ENCODE peak calls at places on chromosomes 13 and 19, in ten cellular contexts. One of them, this sample, is unnamed.

GRCh38 chr13:25727250-25727649 is 324.6 kb downstream of the SHISA2 start:
- DNase-seq in Peyer's patch: no peak
- DNase-seq in H1: no peak
- DNase-seq in transverse colon: peak; percentile 18
- DNase-seq in esophagus muscularis mucosa: no peak
- DNase-seq in right lobe of liver: peak; percentile 48
- DNase-seq in breast epithelium: peak; percentile 29
- DNase-seq in A549: no peak
- DNase-seq in prostate gland: peak; percentile 87
- DNase-seq in heart left ventricle: no peak
- DNase-seq in this sample: no peak

GRCh38 chr19:50972795-50973376 is 3.5 kb upstream of the KLK6 start:
- DNase-seq in Peyer's patch: no peak
- DNase-seq in H1: no peak
- DNase-seq in transverse colon: no peak
- DNase-seq in esophagus muscularis mucosa: no peak
- DNase-seq in right lobe of liver: no peak
- DNase-seq in breast epithelium: no peak
- DNase-seq in A549: no peak
- DNase-seq in prostate gland: no peak
- DNase-seq in heart left ventricle: no peak
- DNase-seq in this sample: no peak

GRCh38 chr13:99429670-99430069 is 71.6 kb upstream of the TM9SF2 start:
- DNase-seq in Peyer's patch: no peak
- DNase-seq in H1: no peak
- DNase-seq in transverse colon: no peak
- DNase-seq in esophagus muscularis mucosa: no peak
- DNase-seq in right lobe of liver: no peak
- DNase-seq in breast epithelium: no peak
- DNase-seq in A549: no peak
- DNase-seq in prostate gland: no peak
- DNase-seq in heart left ventricle: no peak
- DNase-seq in this sample: no peak

GRCh38 chr13:26988059-26988769 is 183.4 kb downstream of the USP12 start:
- DNase-seq in Peyer's patch: no peak
- DNase-seq in H1: no peak
- DNase-seq in transverse colon: peak; percentile 4
- DNase-seq in esophagus muscularis mucosa: no peak
- DNase-seq in right lobe of liver: no peak
- DNase-seq in breast epithelium: no peak
- DNase-seq in A549: no peak
- DNase-seq in prostate gland: no peak
- DNase-seq in heart left ventricle: no peak
- DNase-seq in this sample: no peak

GRCh38 chr19:32066056-32066455 is 279.4 kb upstream of the ZNF507 start:
- DNase-seq in Peyer's patch: no peak
- DNase-seq in H1: no peak
- DNase-seq in transverse colon: no peak
- DNase-seq in esophagus muscularis mucosa: no peak
- DNase-seq in right lobe of liver: no peak
- DNase-seq in breast epithelium: no peak
- DNase-seq in A549: no peak
- DNase-seq in prostate gland: no peak
- DNase-seq in heart left ventricle: no peak
- DNase-seq in this sample: no peak

GRCh38 chr19:36031308-36031707 is 1.4 kb downstream of the CLIP3 start:
- DNase-seq in Peyer's patch: no peak
- DNase-seq in H1: no peak
- DNase-seq in transverse colon: no peak
- DNase-seq in esophagus muscularis mucosa: no peak
- DNase-seq in right lobe of liver: no peak
- DNase-seq in breast epithelium: no peak
- DNase-seq in A549: no peak
- DNase-seq in prostate gland: no peak
- DNase-seq in heart left ventricle: no peak
- DNase-seq in this sample: no peak

GRCh38 chr19:52237771-52238400 is 31.5 kb upstream of the ZNF766 start:
- DNase-seq in Peyer's patch: peak; percentile 86
- DNase-seq in H1: no peak
- DNase-seq in transverse colon: peak; percentile 59
- DNase-seq in esophagus muscularis mucosa: no peak
- DNase-seq in right lobe of liver: peak; percentile 32
- DNase-seq in breast epithelium: peak; percentile 46
- DNase-seq in A549: no peak
- DNase-seq in prostate gland: peak; percentile 48
- DNase-seq in heart left ventricle: peak; percentile 41
- DNase-seq in this sample: peak; percentile 51

GRCh38 chr19:11165486-11166030 is 10.0 kb upstream of the SPC24 start:
- DNase-seq in Peyer's patch: no peak
- DNase-seq in H1: no peak
- DNase-seq in transverse colon: no peak
- DNase-seq in esophagus muscularis mucosa: no peak
- DNase-seq in right lobe of liver: no peak
- DNase-seq in breast epithelium: no peak
- DNase-seq in A549: no peak
- DNase-seq in prostate gland: no peak
- DNase-seq in heart left ventricle: no peak
- DNase-seq in this sample: no peak

GRCh38 chr13:111047326-111047725 is 67.8 kb upstream of the ARHGEF7 start:
- DNase-seq in Peyer's patch: no peak
- DNase-seq in H1: no peak
- DNase-seq in transverse colon: no peak
- DNase-seq in esophagus muscularis mucosa: peak; percentile 55
- DNase-seq in right lobe of liver: no peak
- DNase-seq in breast epithelium: no peak
- DNase-seq in A549: no peak
- DNase-seq in prostate gland: no peak
- DNase-seq in heart left ventricle: no peak
- DNase-seq in this sample: no peak

GRCh38 chr19:21697171-21697570 is 70.2 kb downstream of the ZNF100 start:
- DNase-seq in Peyer's patch: no peak
- DNase-seq in H1: no peak
- DNase-seq in transverse colon: no peak
- DNase-seq in esophagus muscularis mucosa: peak; percentile 72
- DNase-seq in right lobe of liver: no peak
- DNase-seq in breast epithelium: no peak
- DNase-seq in A549: no peak
- DNase-seq in prostate gland: no peak
- DNase-seq in heart left ventricle: no peak
- DNase-seq in this sample: no peak

GRCh38 chr13:30410705-30411125 is 11.6 kb upstream of the UBE2L5 start:
- DNase-seq in Peyer's patch: no peak
- DNase-seq in H1: no peak
- DNase-seq in transverse colon: no peak
- DNase-seq in esophagus muscularis mucosa: no peak
- DNase-seq in right lobe of liver: no peak
- DNase-seq in breast epithelium: no peak
- DNase-seq in A549: no peak
- DNase-seq in prostate gland: no peak
- DNase-seq in heart left ventricle: no peak
- DNase-seq in this sample: no peak

GRCh38 chr13:43986395-43986794 is 106.7 kb downstream of the LACC1 start:
- DNase-seq in Peyer's patch: no peak
- DNase-seq in H1: no peak
- DNase-seq in transverse colon: no peak
- DNase-seq in esophagus muscularis mucosa: peak; percentile 47
- DNase-seq in right lobe of liver: no peak
- DNase-seq in breast epithelium: no peak
- DNase-seq in A549: no peak
- DNase-seq in prostate gland: no peak
- DNase-seq in heart left ventricle: no peak
- DNase-seq in this sample: no peak

GRCh38 chr13:21501709-21502108 is 42.6 kb upstream of the ZDHHC20 start:
- DNase-seq in Peyer's patch: no peak
- DNase-seq in H1: no peak
- DNase-seq in transverse colon: no peak
- DNase-seq in esophagus muscularis mucosa: no peak
- DNase-seq in right lobe of liver: no peak
- DNase-seq in breast epithelium: no peak
- DNase-seq in A549: no peak
- DNase-seq in prostate gland: no peak
- DNase-seq in heart left ventricle: no peak
- DNase-seq in this sample: no peak

GRCh38 chr19:14089662-14090508 is 666 bp downstream of the SAMD1 start:
- DNase-seq in Peyer's patch: peak; percentile 77
- DNase-seq in H1: no peak
- DNase-seq in transverse colon: peak; percentile 63
- DNase-seq in esophagus muscularis mucosa: no peak
- DNase-seq in right lobe of liver: peak; percentile 58
- DNase-seq in breast epithelium: no peak
- DNase-seq in A549: no peak
- DNase-seq in prostate gland: no peak
- DNase-seq in heart left ventricle: peak; percentile 67
- DNase-seq in this sample: no peak

GRCh38 chr13:110272227-110272626 is 34.7 kb downstream of the COL4A1 start:
- DNase-seq in Peyer's patch: no peak
- DNase-seq in H1: no peak
- DNase-seq in transverse colon: no peak
- DNase-seq in esophagus muscularis mucosa: no peak
- DNase-seq in right lobe of liver: no peak
- DNase-seq in breast epithelium: no peak
- DNase-seq in A549: no peak
- DNase-seq in prostate gland: no peak
- DNase-seq in heart left ventricle: no peak
- DNase-seq in this sample: no peak

GRCh38 chr13:101455863-101456262 is 3.4 kb downstream of the ITGBL1 start:
- DNase-seq in Peyer's patch: no peak
- DNase-seq in H1: no peak
- DNase-seq in transverse colon: no peak
- DNase-seq in esophagus muscularis mucosa: no peak
- DNase-seq in right lobe of liver: no peak
- DNase-seq in breast epithelium: no peak
- DNase-seq in A549: peak; percentile 59
- DNase-seq in prostate gland: no peak
- DNase-seq in heart left ventricle: no peak
- DNase-seq in this sample: no peak

GRCh38 chr19:7619671-7620441 is 9.5 kb downstream of the XAB2 start:
- DNase-seq in Peyer's patch: no peak
- DNase-seq in H1: no peak
- DNase-seq in transverse colon: no peak
- DNase-seq in esophagus muscularis mucosa: no peak
- DNase-seq in right lobe of liver: no peak
- DNase-seq in breast epithelium: peak; percentile 80
- DNase-seq in A549: no peak
- DNase-seq in prostate gland: peak; percentile 83
- DNase-seq in heart left ventricle: no peak
- DNase-seq in this sample: no peak

GRCh38 chr13:112704634-112705145 is 14.9 kb downstream of the ATP11A start:
- DNase-seq in Peyer's patch: no peak
- DNase-seq in H1: no peak
- DNase-seq in transverse colon: peak; percentile 4
- DNase-seq in esophagus muscularis mucosa: no peak
- DNase-seq in right lobe of liver: no peak
- DNase-seq in breast epithelium: no peak
- DNase-seq in A549: no peak
- DNase-seq in prostate gland: no peak
- DNase-seq in heart left ventricle: no peak
- DNase-seq in this sample: no peak
- H3K27ac ChIP-seq in Peyer's patch: no peak overlapping the region
- H3K27ac ChIP-seq in H1: no peak overlapping the region
- H3K27ac ChIP-seq in transverse colon: no peak overlapping the region
- H3K27ac ChIP-seq in esophagus muscularis mucosa: no peak overlapping the region
- H3K27ac ChIP-seq in right lobe of liver: peak overlapping the region; percentile 21
- H3K27ac ChIP-seq in breast epithelium: no peak overlapping the region
- H3K27ac ChIP-seq in A549: no peak overlapping the region
- H3K27ac ChIP-seq in prostate gland: no peak overlapping the region
- H3K27ac ChIP-seq in heart left ventricle: peak overlapping the region; percentile 58
- H3K27ac ChIP-seq in this sample: no peak overlapping the region

DNA sequence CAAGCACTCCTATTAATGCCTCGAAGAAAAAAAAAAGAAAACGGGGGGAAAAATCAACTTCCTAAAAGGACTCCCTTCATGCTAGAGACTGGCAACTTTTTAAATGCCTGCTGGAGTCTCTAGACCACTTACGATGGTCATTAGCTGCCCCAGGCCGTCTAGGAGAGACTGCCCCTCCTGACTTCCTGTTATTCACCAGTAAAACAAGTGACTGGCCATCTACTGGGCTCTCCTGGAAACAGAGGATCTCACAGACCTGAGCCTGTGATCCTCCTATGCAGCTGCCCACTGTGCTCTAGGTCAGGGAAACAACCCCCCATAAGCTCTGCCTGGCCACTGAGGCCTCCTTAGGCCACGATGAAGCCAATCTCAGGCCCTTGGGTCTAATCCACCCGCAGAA is 7.4 kb downstream of the ZNF266 start:
- DNase-seq in Peyer's patch: no peak
- DNase-seq in H1: no peak
- DNase-seq in transverse colon: no peak
- DNase-seq in esophagus muscularis mucosa: no peak
- DNase-seq in right lobe of liver: no peak
- DNase-seq in breast epithelium: no peak
- DNase-seq in A549: no peak
- DNase-seq in prostate gland: no peak
- DNase-seq in heart left ventricle: no peak
- DNase-seq in this sample: no peak
- H3K4me3 ChIP-seq in Peyer's patch: no peak overlapping the region
- H3K4me3 ChIP-seq in H1: no peak overlapping the region
- H3K4me3 ChIP-seq in transverse colon: no peak overlapping the region
- H3K4me3 ChIP-seq in esophagus muscularis mucosa: no peak overlapping the region
- H3K4me3 ChIP-seq in right lobe of liver: no peak overlapping the region
- H3K4me3 ChIP-seq in breast epithelium: no peak overlapping the region
- H3K4me3 ChIP-seq in A549: no peak overlapping the region
- H3K4me3 ChIP-seq in prostate gland: no peak overlapping the region
- H3K4me3 ChIP-seq in heart left ventricle: no peak overlapping the region
- H3K4me3 ChIP-seq in this sample: no peak overlapping the region

DNA sequence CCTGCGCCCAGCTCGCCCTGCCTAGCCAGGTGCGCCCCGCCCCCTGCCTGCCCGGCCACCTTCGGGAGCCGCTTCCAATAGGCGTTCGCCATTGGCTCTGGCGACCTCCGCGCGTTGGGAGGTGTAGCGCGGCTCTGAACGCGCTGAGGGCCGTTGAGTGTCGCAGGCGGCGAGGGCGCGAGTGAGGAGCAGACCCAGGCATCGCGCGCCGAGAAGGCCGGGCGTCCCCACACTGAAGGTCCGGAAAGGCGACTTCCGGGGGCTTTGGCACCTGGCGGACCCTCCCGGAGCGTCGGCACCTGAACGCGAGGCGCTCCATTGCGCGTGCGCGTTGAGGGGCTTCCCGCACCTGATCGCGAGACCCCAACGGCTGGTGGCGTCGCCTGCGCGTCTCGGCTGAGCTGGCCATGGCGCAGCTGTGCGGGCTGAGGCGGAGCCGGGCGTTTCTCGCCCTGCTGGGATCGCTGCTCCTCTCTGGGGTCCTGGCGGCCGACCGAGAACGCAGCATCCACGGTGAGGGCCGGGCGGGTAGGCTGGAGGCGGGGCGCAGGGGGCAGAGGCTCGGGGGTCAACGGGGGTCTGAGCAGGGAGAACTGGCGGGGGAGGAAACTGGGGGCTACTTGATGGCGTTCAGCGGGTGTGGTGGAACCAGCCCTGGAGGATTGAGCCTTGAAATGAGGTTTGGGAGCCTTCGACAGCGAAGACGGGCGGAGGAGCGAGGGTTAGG is at the start of gene SPINT2:
- DNase-seq in Peyer's patch: no peak
- DNase-seq in H1: peak; percentile 60
- DNase-seq in transverse colon: no peak
- DNase-seq in esophagus muscularis mucosa: no peak
- DNase-seq in right lobe of liver: no peak
- DNase-seq in breast epithelium: no peak
- DNase-seq in A549: peak; percentile 84
- DNase-seq in prostate gland: no peak
- DNase-seq in heart left ventricle: no peak
- DNase-seq in this sample: no peak
- TF ChIP-seq POLR2A in Peyer's patch: peak; percentile 99
- TF ChIP-seq POLR2A in H1: peak; percentile 90
- TF ChIP-seq POLR2A in transverse colon: peak; percentile 98
- TF ChIP-seq POLR2A in esophagus muscularis mucosa: no peak
- TF ChIP-seq POLR2A in right lobe of liver: peak; percentile 47
- TF ChIP-seq POLR2A in breast epithelium: peak; percentile 80
- TF ChIP-seq POLR2A in A549: peak; percentile 49
- TF ChIP-seq POLR2A in prostate gland: peak; percentile 98
- TF ChIP-seq POLR2A in heart left ventricle: no peak
- TF ChIP-seq POLR2A in this sample: no peak

GRCh38 chr19:45451181-45451849 is 16.5 kb upstream of the FOSB start:
- DNase-seq in Peyer's patch: peak; percentile 63
- DNase-seq in H1: no peak
- DNase-seq in transverse colon: peak; percentile 54
- DNase-seq in esophagus muscularis mucosa: no peak
- DNase-seq in right lobe of liver: no peak
- DNase-seq in breast epithelium: peak; percentile 71
- DNase-seq in A549: no peak
- DNase-seq in prostate gland: no peak
- DNase-seq in heart left ventricle: no peak
- DNase-seq in this sample: no peak
- H3K27ac ChIP-seq in Peyer's patch: peak overlapping the region; percentile 81
- H3K27ac ChIP-seq in H1: no peak overlapping the region
- H3K27ac ChIP-seq in transverse colon: peak overlapping the region; percentile 90
- H3K27ac ChIP-seq in esophagus muscularis mucosa: peak overlapping the region; percentile 90
- H3K27ac ChIP-seq in right lobe of liver: peak overlapping the region; percentile 31
- H3K27ac ChIP-seq in breast epithelium: peak overlapping the region; percentile 100
- H3K27ac ChIP-seq in A549: peak overlapping the region; percentile 77
- H3K27ac ChIP-seq in prostate gland: peak overlapping the region; percentile 92
- H3K27ac ChIP-seq in heart left ventricle: peak overlapping the region; percentile 86
- H3K27ac ChIP-seq in this sample: peak overlapping the region; percentile 52